ENCODE peak calls at places on chromosome 2, in eight cellular contexts. E, A, Y, N, H, G, K and P are unnamed samples.

GRCh38 chr2:239824051-239824694 is 201.0 kb downstream of the NDUFA10 start:
- DNase-seq in G (no peak), K (peak; percentile 37), H (no peak), E (peak; percentile 88), Y (no peak), A (no peak), N (peak; percentile 51), P (no peak)

GRCh38 chr2:102291221-102292075 is 19.9 kb upstream of the IL1RL1 start:
- DNase-seq in K (no peak), Y (no peak), E (no peak), H (no peak), N (no peak), A (no peak), G (no peak), P (no peak)

GRCh38 chr2:218963597-218963996 is 4.1 kb downstream of the CDK5R2 start:
- DNase-seq in A (no peak), Y (no peak), G (no peak), N (no peak), H (no peak), E (no peak), K (no peak), P (no peak)

GRCh38 chr2:71326968-71327367 is 4.6 kb upstream of the ZNF638 start:
- DNase-seq in K (no peak), N (no peak), G (no peak), E (no peak), Y (no peak), H (no peak), A (no peak), P (no peak)

GRCh38 chr2:8408560-8409460 is 273.0 kb upstream of the ID2 start:
- DNase-seq in H (no peak), G (no peak), Y (no peak), E (no peak), K (no peak), A (no peak), N (peak; percentile 96), P (no peak)

GRCh38 chr2:235911633-235912032 is 256.6 kb downstream of the GBX2 start:
- DNase-seq in N (no peak), A (no peak), H (no peak), Y (no peak), E (peak; percentile 32), K (no peak), G (no peak), P (no peak)

GRCh38 chr2:15302154-15302553 is 259.0 kb downstream of the NBAS start:
- DNase-seq in K (no peak), G (no peak), A (no peak), N (no peak), Y (peak; percentile 12), H (peak; percentile 17), E (no peak), P (no peak)

GRCh38 chr2:200405599-200406298 is 99.3 kb downstream of the SPATS2L start:
- DNase-seq in G (peak; percentile 97), K (peak; percentile 57), H (peak; percentile 92), A (peak; percentile 47), N (peak; percentile 18), Y (peak; percentile 93), E (no peak), P (no peak)

GRCh38 chr2:160932960-160933359 is 227.3 kb upstream of the TANK start:
- DNase-seq in Y (peak; percentile 69), H (no peak), E (no peak), K (no peak), G (no peak), N (no peak), A (peak; percentile 33), P (no peak)

GRCh38 chr2:109324859-109325258 is 195.9 kb downstream of the SH3RF3 start:
- DNase-seq in A (peak; percentile 92), G (no peak), E (no peak), H (peak; percentile 99), Y (peak; percentile 94), K (peak; percentile 53), N (no peak), P (peak; percentile 95)

GRCh38 chr2:153476491-153477095 is 2.0 kb downstream of the RPRM start:
- DNase-seq in E (peak; percentile 36), A (no peak), Y (no peak), G (no peak), N (no peak), H (no peak), K (no peak), P (no peak)

GRCh38 chr2:130375291-130376266 is 19.7 kb downstream of the PTPN18 start:
- DNase-seq in G (no peak), N (no peak), A (no peak), Y (no peak), H (no peak), E (no peak), K (no peak), P (no peak)

GRCh38 chr2:97963880-97964279 is 31.9 kb downstream of the TMEM131 start:
- DNase-seq in H (no peak), N (no peak), K (no peak), Y (no peak), A (no peak), E (no peak), G (no peak), P (no peak)

GRCh38 chr2:16615246-16615645 is 50.4 kb downstream of the CYRIA start:
- DNase-seq in N (no peak), H (no peak), K (no peak), G (no peak), A (no peak), E (no peak), Y (no peak), P (no peak)

GRCh38 chr2:16614314-16614860 is 51.2 kb downstream of the CYRIA start:
- DNase-seq in N (no peak), K (no peak), E (no peak), H (no peak), A (no peak), G (no peak), Y (no peak), P (no peak)

GRCh38 chr2:16615687-16616615 is 49.7 kb downstream of the CYRIA start:
- DNase-seq in N (no peak), K (no peak), Y (no peak), G (no peak), A (no peak), H (no peak), E (peak; percentile 48), P (no peak)

GRCh38 chr2:16612490-16612889 is 53.1 kb downstream of the CYRIA start:
- DNase-seq in H (no peak), Y (no peak), N (no peak), E (no peak), G (no peak), A (no peak), K (no peak), P (no peak)

GRCh38 chr2:16613475-16613874 is 52.2 kb downstream of the CYRIA start:
- DNase-seq in N (peak; percentile 49), K (no peak), A (no peak), G (no peak), H (peak; percentile 43), Y (no peak), E (peak; percentile 56), P (no peak)
- TF ChIP-seq CTCF in N (peak; percentile 48), K (no peak), A (peak; percentile 35), G (peak; percentile 59), H (peak; percentile 47), Y (peak; percentile 61), E (peak; percentile 66), P (peak; percentile 21)

GRCh38 chr2:127678991-127679390 is 3.7 kb upstream of the LIMS2 start:
- DNase-seq in Y (no peak), A (no peak), G (no peak), N (no peak), E (no peak), K (no peak), H (no peak), P (no peak)

GRCh38 chr2:127678531-127678930 is 3.2 kb upstream of the LIMS2 start:
- DNase-seq in G (no peak), A (no peak), Y (no peak), K (no peak), H (no peak), E (no peak), N (no peak), P (no peak)

GRCh38 chr2:127681288-127681771 is 6.0 kb upstream of the LIMS2 start:
- DNase-seq in E (peak; percentile 53), K (no peak), N (no peak), G (no peak), H (no peak), Y (no peak), A (no peak), P (no peak)

GRCh38 chr2:127680706-127681287 is 5.5 kb upstream of the LIMS2 start:
- DNase-seq in A (no peak), K (no peak), E (no peak), N (no peak), G (no peak), Y (no peak), H (no peak), P (no peak)

GRCh38 chr2:127679680-127680361 is 4.5 kb upstream of the LIMS2 start:
- DNase-seq in N (no peak), H (no peak), K (no peak), G (no peak), A (no peak), E (no peak), Y (no peak), P (no peak)
- TF ChIP-seq CTCF in N (no peak), H (no peak), K (no peak), G (no peak), A (no peak), E (no peak), Y (no peak), P (no peak)

GRCh38 chr2:237743024-237743423 is 55.6 kb upstream of the RBM44 start:
- DNase-seq in G (no peak), E (no peak), H (no peak), K (no peak), A (no peak), N (no peak), Y (no peak), P (no peak)

GRCh38 chr2:237744270-237744612 is 54.3 kb upstream of the RBM44 start:
- DNase-seq in K (no peak), A (no peak), H (no peak), Y (no peak), E (no peak), G (no peak), N (no peak), P (no peak)

GRCh38 chr2:237744613-237745249 is 53.8 kb upstream of the RBM44 start:
- DNase-seq in Y (peak; percentile 43), A (no peak), N (peak; percentile 66), H (peak; percentile 64), G (peak; percentile 32), K (peak; percentile 67), E (peak; percentile 77), P (no peak)

GRCh38 chr2:237742614-237743013 is 56.0 kb upstream of the RBM44 start:
- DNase-seq in Y (no peak), G (no peak), E (no peak), N (no peak), H (no peak), A (no peak), K (no peak), P (no peak)

GRCh38 chr2:237743561-237744269 is 54.9 kb upstream of the RBM44 start:
- DNase-seq in K (no peak), H (peak; percentile 23), G (no peak), Y (peak; percentile 14), A (no peak), E (peak; percentile 14), N (no peak), P (no peak)
- TF ChIP-seq CTCF in K (no peak), H (peak; percentile 30), G (no peak), Y (peak; percentile 69), A (peak; percentile 25), E (peak; percentile 36), N (no peak), P (no peak)

DNA sequence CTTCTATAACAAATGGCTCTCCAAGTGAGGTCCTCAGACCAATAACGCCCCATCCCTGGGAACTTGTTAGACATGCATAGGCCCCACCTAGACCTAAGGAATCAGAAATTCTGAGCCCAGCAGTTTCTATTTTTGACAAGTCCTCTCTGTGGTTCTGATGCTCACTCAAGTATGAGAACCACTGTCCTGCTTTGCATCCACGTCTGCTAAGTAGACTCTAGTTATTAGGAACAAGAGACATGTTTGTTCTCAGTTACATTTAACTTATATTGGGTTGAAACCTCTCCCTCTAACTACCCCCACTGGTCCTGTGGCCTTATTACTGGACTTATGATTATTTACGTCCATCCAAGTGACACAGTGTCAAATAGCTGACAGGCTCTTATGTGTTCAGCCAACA is 70.3 kb downstream of the TMEM17 start:
- DNase-seq in A (no peak), E (no peak), G (no peak), H (no peak), K (no peak), Y (no peak), N (peak; percentile 81), P (no peak)
- TF ChIP-seq CTCF in A (no peak), E (no peak), G (no peak), H (no peak), K (no peak), Y (no peak), N (no peak), P (no peak)